ENCODE peak calls at places on chromosomes 2 and 18, in four cellular contexts. W is PC-3, A is GM23338, V is neural progenitor cell. L is an unnamed sample.

GRCh38 chr2:109213646-109214417 is 84.8 kb downstream of the SH3RF3 start:
- DNase-seq in W (peak), A (no peak), V (no peak), L (peak)

GRCh38 chr18:78477840-78478239 is 501.8 kb upstream of the SALL3 start:
- DNase-seq in W (no peak), A (no peak), V (no peak), L (peak)

GRCh38 chr18:55152801-55153200 is 193.5 kb upstream of the CCDC68 start:
- DNase-seq in W (peak), A (no peak), V (no peak), L (no peak)

GRCh38 chr2:176704282-176704773 is 435.1 kb downstream of the MTX2 start:
- DNase-seq in W (no peak), A (no peak), V (no peak), L (no peak)

GRCh38 chr2:121185571-121186074 is 99.4 kb downstream of the TFCP2L1 start:
- DNase-seq in W (peak), A (no peak), V (peak), L (no peak)

GRCh38 chr2:196801578-196801977 is 2.1 kb upstream of the GTF3C3 start:
- DNase-seq in W (peak), A (no peak), V (no peak), L (no peak)

GRCh38 chr2:52391576-52391975 is 1359.6 kb upstream of the NRXN1 start:
- DNase-seq in W (no peak), A (no peak), V (no peak), L (no peak)

GRCh38 chr2:104177179-104177578 is 676.7 kb upstream of the POU3F3 start:
- DNase-seq in W (peak), A (no peak), V (no peak), L (no peak)

GRCh38 chr18:50662775-50663383 is 103.0 kb downstream of the MAPK4 start:
- DNase-seq in W (no peak), A (no peak), V (peak), L (no peak)

GRCh38 chr2:69385443-69386151 is 1.4 kb downstream of the GFPT1 start:
- DNase-seq in W (peak), A (no peak), V (no peak), L (peak)

GRCh38 chr2:105249181-105249580 is 7.6 kb downstream of the GPR45 start:
- DNase-seq in W (no peak), A (no peak), V (no peak), L (no peak)

GRCh38 chr2:51960846-51961335 is 929.0 kb upstream of the NRXN1 start:
- DNase-seq in W (no peak), A (no peak), V (no peak), L (no peak)

GRCh38 chr2:147939313-147939712 is 81.2 kb downstream of the ORC4 start:
- DNase-seq in W (no peak), A (no peak), V (no peak), L (no peak)

GRCh38 chr2:60047944-60048525 is 505.4 kb downstream of the BCL11A start:
- DNase-seq in W (no peak), A (no peak), V (no peak), L (no peak)

GRCh38 chr2:226464380-226464779 is 335.2 kb downstream of the IRS1 start:
- DNase-seq in W (no peak), A (no peak), V (no peak), L (no peak)

GRCh38 chr2:100244881-100245605 is 77.3 kb downstream of the LONRF2 start:
- DNase-seq in W (peak), A (no peak), V (no peak), L (no peak)

GRCh38 chr2:231699006-231699405 is 9.3 kb upstream of the PTMA start:
- DNase-seq in W (no peak), A (no peak), V (no peak), L (no peak)

GRCh38 chr2:43201497-43201896 is 24.9 kb downstream of the ZFP36L2 start:
- DNase-seq in W (no peak), A (no peak), V (no peak), L (no peak)

GRCh38 chr2:17539993-17540812 is at the start of gene VSNL1:
- DNase-seq in W (no peak), A (peak), V (peak), L (peak)

GRCh38 chr18:59885579-59886163 is 14.1 kb upstream of the PMAIP1 start:
- DNase-seq in W (peak), A (no peak), V (no peak), L (no peak)

GRCh38 chr2:237632991-237633629 is 5.7 kb downstream of the LRRFIP1 start:
- DNase-seq in W (no peak), A (no peak), V (no peak), L (no peak)

GRCh38 chr18:59383831-59384230 is 24.8 kb upstream of the LMAN1 start:
- DNase-seq in W (no peak), A (no peak), V (peak), L (no peak)

GRCh38 chr2:43803113-43803512 is 29.3 kb downstream of the DYNC2LI1 start:
- DNase-seq in W (peak), A (no peak), V (no peak), L (no peak)

GRCh38 chr2:64196986-64197385 is 52.8 kb upstream of the PELI1 start:
- DNase-seq in W (no peak), A (no peak), V (peak), L (no peak)

GRCh38 chr2:43193996-43194869 is 32.2 kb downstream of the ZFP36L2 start:
- DNase-seq in W (no peak), A (no peak), V (no peak), L (peak)

GRCh38 chr2:190888449-190888848 is 7.8 kb downstream of the GLS start:
- DNase-seq in W (no peak), A (no peak), V (no peak), L (no peak)

GRCh38 chr2:29562319-29562718 is 359.1 kb downstream of the ALK start:
- DNase-seq in W (no peak), A (no peak), V (no peak), L (no peak)

GRCh38 chr2:206031162-206031784 is 54.7 kb downstream of the INO80D start:
- DNase-seq in W (peak), A (no peak), V (no peak), L (no peak)

GRCh38 chr2:20615046-20615465 is 35.8 kb downstream of the HS1BP3 start:
- DNase-seq in W (no peak), A (no peak), V (no peak), L (no peak)

GRCh38 chr2:188517549-188518255 is 226.0 kb downstream of the GULP1 start:
- DNase-seq in W (no peak), A (no peak), V (peak), L (peak)

GRCh38 chr2:236352761-236353593 is 88.8 kb upstream of the ASB18 start:
- DNase-seq in W (peak), A (peak), V (peak), L (peak)

GRCh38 chr2:143819190-143819735 is 690.0 kb downstream of the ARHGAP15 start:
- DNase-seq in W (no peak), A (no peak), V (no peak), L (no peak)

GRCh38 chr2:197054437-197054836 is 127.9 kb upstream of the PGAP1 start:
- DNase-seq in W (peak), A (no peak), V (no peak), L (no peak)

GRCh38 chr2:109292377-109292776 is 163.4 kb downstream of the SH3RF3 start:
- DNase-seq in W (no peak), A (no peak), V (no peak), L (no peak)

GRCh38 chr2:96151595-96152300 is 6.5 kb upstream of the DUSP2 start:
- DNase-seq in W (no peak), A (no peak), V (no peak), L (no peak)

GRCh38 chr18:79548986-79549637 is 130.5 kb upstream of the CTDP1 start:
- DNase-seq in W (no peak), A (no peak), V (no peak), L (no peak)

GRCh38 chr2:7692657-7693161 is 775.5 kb downstream of the RNF144A start:
- DNase-seq in W (peak), A (no peak), V (no peak), L (no peak)

GRCh38 chr2:16406497-16406896 is 259.1 kb downstream of the CYRIA start:
- DNase-seq in W (no peak), A (no peak), V (peak), L (no peak)

GRCh38 chr2:16408331-16409005 is 257.2 kb downstream of the CYRIA start:
- DNase-seq in W (no peak), A (no peak), V (no peak), L (no peak)

GRCh38 chr2:16406929-16407328 is 258.7 kb downstream of the CYRIA start:
- DNase-seq in W (no peak), A (no peak), V (peak), L (no peak)

GRCh38 chr2:16409006-16409390 is 256.6 kb downstream of the CYRIA start:
- DNase-seq in W (no peak), A (no peak), V (no peak), L (no peak)

GRCh38 chr2:16407358-16407757 is 258.3 kb downstream of the CYRIA start:
- DNase-seq in W (no peak), A (no peak), V (peak), L (no peak)
- H3K27ac ChIP-seq in W (no peak), A (no peak), V (peak), L (no peak)

GRCh38 chr2:6072757-6073156 is 380.6 kb downstream of the SOX11 start:
- DNase-seq in W (no peak), A (no peak), V (peak), L (no peak)

GRCh38 chr2:6077585-6077984 is 385.4 kb downstream of the SOX11 start:
- DNase-seq in W (no peak), A (no peak), V (no peak), L (no peak)

GRCh38 chr2:6074303-6074702 is 382.1 kb downstream of the SOX11 start:
- DNase-seq in W (no peak), A (no peak), V (peak), L (no peak)

GRCh38 chr2:6071536-6071935 is 379.4 kb downstream of the SOX11 start:
- DNase-seq in W (no peak), A (no peak), V (no peak), L (no peak)

DNA sequence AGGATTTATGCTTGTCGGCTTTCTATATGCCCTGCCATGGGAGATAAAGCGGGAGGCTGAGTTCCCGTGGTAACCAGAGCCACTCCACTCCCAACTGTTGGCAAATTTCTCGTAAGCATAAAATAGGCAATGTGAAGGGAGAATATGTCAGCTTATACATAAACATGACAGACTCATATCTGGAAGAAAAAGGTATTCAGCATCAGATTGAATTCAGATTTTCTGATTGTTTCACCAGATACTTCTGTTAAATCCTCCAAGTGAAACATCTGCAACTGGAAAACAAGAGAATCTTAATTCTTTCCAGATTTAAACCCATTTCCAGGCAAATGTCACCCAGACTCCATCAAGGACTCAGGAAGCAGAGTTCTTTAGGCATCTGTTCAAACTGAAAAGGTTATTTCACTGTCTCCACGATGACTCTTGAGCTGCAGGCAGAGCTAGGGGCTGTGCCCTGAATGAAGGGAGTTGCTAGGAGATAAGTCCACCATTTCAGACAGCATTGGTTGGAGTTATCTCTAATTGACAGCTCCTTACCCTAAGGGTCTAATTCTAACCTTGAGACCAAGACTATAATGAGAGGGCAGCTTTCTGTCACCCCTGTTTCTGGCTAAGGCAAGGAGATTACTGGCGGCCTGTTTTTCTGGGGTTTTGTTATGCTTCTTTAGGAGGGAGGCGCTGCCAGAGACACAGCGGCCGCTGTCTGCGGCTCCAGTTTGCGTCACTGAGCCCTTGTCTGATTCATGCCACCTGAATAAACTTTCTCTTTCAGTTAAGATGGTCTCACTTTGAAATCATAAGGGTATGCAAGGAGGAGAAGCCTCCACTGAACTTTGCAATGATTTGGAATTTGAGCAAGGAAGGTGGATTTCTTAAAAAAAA is 381.3 kb downstream of the SOX11 start:
- DNase-seq in W (no peak), A (no peak), V (peak), L (peak)
- H3K4me2 ChIP-seq in W (no peak), A (peak), V (peak), L (peak)

DNA sequence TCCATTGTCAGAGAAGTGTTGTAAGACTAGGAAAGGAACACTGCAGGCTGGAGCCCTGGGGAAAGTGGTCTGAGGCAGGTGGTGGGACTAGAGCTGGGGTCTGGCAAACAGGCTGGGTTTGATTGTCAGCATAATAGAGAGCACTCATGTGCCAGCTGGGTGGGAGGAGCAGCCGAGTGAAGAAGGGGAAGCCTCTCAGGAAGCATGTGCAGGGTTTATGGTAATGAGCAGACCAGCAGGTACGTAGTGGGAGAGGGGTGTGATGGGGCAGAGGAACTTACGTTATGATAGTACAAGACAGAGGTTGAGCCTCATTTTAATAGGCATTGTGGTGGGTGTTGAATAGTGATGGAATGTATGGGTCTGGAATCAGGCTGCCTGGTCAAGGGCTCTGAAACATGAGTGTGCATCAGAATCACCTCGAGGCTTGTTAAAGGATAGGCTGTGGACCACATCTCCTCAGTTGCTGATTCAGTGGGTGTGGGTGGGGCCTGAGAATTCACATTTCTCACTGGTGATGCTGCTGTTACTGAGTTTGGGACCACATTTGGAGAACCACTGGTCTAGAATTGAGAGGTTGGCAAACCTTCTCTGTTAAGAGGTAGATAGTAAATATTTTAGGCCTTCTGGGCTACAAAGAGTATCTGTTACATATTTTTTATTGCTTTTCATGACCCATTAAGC is 1.6 kb upstream of the MGAT5 start:
- DNase-seq in W (no peak), A (no peak), V (no peak), L (no peak)
- TF ChIP-seq EZH2phosphoT487 in W (no peak), A (no peak), V (no peak), L (no peak)

DNA sequence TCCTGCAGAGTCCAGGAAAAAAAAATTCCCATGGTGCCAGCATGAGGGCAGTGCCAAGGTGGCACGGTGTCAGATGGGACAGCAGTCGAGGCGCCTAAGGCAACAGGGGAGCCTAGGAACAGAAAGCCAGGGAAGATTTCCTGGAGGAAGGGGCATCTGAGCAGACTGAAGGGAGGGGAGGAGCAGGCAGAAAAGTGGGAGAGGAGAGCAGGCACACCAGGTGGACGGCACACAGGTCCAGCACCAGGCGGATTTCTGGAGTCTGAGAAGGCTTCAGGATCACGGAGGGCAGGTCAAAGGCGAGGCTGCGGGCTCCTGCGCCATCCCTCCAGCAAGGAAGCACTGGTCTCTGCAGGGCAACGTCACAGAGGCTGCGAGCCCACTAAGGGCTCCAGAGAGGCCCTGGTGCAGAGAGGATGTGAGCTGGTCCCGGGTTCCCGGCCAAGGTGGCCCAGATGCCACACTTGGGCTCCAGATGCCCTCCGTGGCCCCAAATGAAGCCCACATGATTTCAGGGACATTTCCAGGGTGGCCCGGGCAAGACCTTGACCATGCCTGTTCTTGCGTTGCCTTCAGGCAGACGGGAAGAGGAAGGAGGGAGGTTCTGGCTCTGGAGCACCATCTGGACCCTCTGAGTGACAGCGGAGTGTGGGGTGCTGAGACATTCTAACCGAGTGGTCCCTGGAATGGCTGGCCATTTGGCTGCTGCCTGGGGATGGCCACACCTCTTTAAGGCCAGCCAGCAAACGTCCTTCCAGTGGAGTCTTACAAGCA is 4.1 kb downstream of the HS6ST1 start:
- DNase-seq in W (no peak), A (no peak), V (no peak), L (peak)
- H3K27ac ChIP-seq in W (no peak), A (no peak), V (no peak), L (no peak)

GRCh38 chr2:207097278-207097677 is 68.5 kb downstream of the KLF7 start:
- DNase-seq in W (no peak), A (no peak), V (no peak), L (no peak)
- H3K4me2 ChIP-seq in W (no peak), A (no peak), V (no peak), L (no peak)

GRCh38 chr2:240556553-240557100 is 1.2 kb downstream of the ANKMY1 start:
- DNase-seq in W (peak), A (peak), V (peak), L (peak)
- TF ChIP-seq EZH2phosphoT487 in W (no peak), A (no peak), V (no peak), L (no peak)